ENCODE peak calls at places on chromosomes 16 and 17, in five cellular contexts. C, Y, B, J and O are unnamed samples.

GRCh38 chr16:68364601-68364998 is 53.8 kb downstream of the PRMT7 start:
- DNase-seq in Y (no peak), J (no peak), B (no peak), C (no peak), O (no peak)

GRCh38 chr17:72297326-72298115 is 176.7 kb downstream of the SOX9 start:
- DNase-seq in C (no peak), Y (no peak), J (no peak), B (no peak), O (no peak)

GRCh38 chr17:72173475-72174116 is 52.8 kb downstream of the SOX9 start:
- DNase-seq in J (peak; percentile 21), Y (no peak), B (peak; percentile 12), C (peak; percentile 91), O (no peak)

GRCh38 chr16:610513-611381 is 20.0 kb upstream of the WFIKKN1 start:
- DNase-seq in Y (no peak), B (no peak), C (no peak), J (peak; percentile 24), O (peak; percentile 48)

GRCh38 chr16:82681592-82681991 is 54.8 kb downstream of the CDH13 start:
- DNase-seq in Y (no peak), C (peak; percentile 25), J (no peak), B (no peak), O (no peak)

GRCh38 chr16:23182675-23183485 is at the start of gene SCNN1G:
- DNase-seq in B (peak; percentile 62), J (no peak), C (no peak), Y (no peak), O (no peak)

GRCh38 chr17:82985973-82986372 is 93.4 kb upstream of the METRNL start:
- DNase-seq in C (no peak), B (peak; percentile 60), Y (no peak), J (no peak), O (peak; percentile 47)

GRCh38 chr17:79840204-79840988 is 1.2 kb upstream of the CBX4 start:
- DNase-seq in B (peak; percentile 51), Y (no peak), J (no peak), C (peak; percentile 27), O (peak; percentile 31)

GRCh38 chr16:89191033-89191900 is 9.1 kb downstream of the SLC22A31 start:
- DNase-seq in J (no peak), C (no peak), Y (no peak), B (no peak), O (no peak)

GRCh38 chr17:82171750-82172375 is 40.8 kb downstream of the CCDC57 start:
- DNase-seq in Y (no peak), B (no peak), J (no peak), C (no peak), O (no peak)

GRCh38 chr17:50375858-50376538 is 3.0 kb downstream of the EME1 start:
- DNase-seq in B (no peak), C (peak; percentile 90), Y (no peak), J (no peak), O (no peak)